ENCODE peak calls at places on chromosomes 3 and 15, in eight cellular contexts. One of them, this sample, is unnamed.

GRCh38 chr3:123289336-123290106 is 87.8 kb downstream of the SEC22A start:
- DNase-seq in mammary epithelial cell: no peak
- DNase-seq in NCI-H774: no peak
- DNase-seq in activated CD8-positive, alpha-beta T cell treated with anti-CD3 and anti-CD28 coated beads for 36 hours: no peak
- DNase-seq in GM19239: no peak
- DNase-seq in RPMI7951: no peak
- DNase-seq in stimulated activated CD4-positive, alpha-beta T cell treated with anti-CD3 and anti-CD28 coated beads, Interleukin-4, amount 100 ng/mL, for 24 hours: no peak
- DNase-seq in cardiac fibroblast: no peak
- DNase-seq in this sample: no peak

GRCh38 chr3:122942241-122942640 is 85.3 kb downstream of the SEMA5B start:
- DNase-seq in mammary epithelial cell: peak; percentile 71
- DNase-seq in NCI-H774: no peak
- DNase-seq in activated CD8-positive, alpha-beta T cell treated with anti-CD3 and anti-CD28 coated beads for 36 hours: no peak
- DNase-seq in GM19239: no peak
- DNase-seq in RPMI7951: no peak
- DNase-seq in stimulated activated CD4-positive, alpha-beta T cell treated with anti-CD3 and anti-CD28 coated beads, Interleukin-4, amount 100 ng/mL, for 24 hours: no peak
- DNase-seq in cardiac fibroblast: no peak
- DNase-seq in this sample: no peak

GRCh38 chr3:185631508-185632206 is 45.6 kb downstream of the SENP2 start:
- DNase-seq in mammary epithelial cell: peak; percentile 10
- DNase-seq in NCI-H774: no peak
- DNase-seq in activated CD8-positive, alpha-beta T cell treated with anti-CD3 and anti-CD28 coated beads for 36 hours: no peak
- DNase-seq in GM19239: no peak
- DNase-seq in RPMI7951: no peak
- DNase-seq in stimulated activated CD4-positive, alpha-beta T cell treated with anti-CD3 and anti-CD28 coated beads, Interleukin-4, amount 100 ng/mL, for 24 hours: no peak
- DNase-seq in cardiac fibroblast: no peak
- DNase-seq in this sample: no peak

GRCh38 chr15:58467121-58467721 is 35.4 kb downstream of the LIPC start:
- DNase-seq in mammary epithelial cell: no peak
- DNase-seq in NCI-H774: no peak
- DNase-seq in activated CD8-positive, alpha-beta T cell treated with anti-CD3 and anti-CD28 coated beads for 36 hours: no peak
- DNase-seq in GM19239: no peak
- DNase-seq in RPMI7951: no peak
- DNase-seq in stimulated activated CD4-positive, alpha-beta T cell treated with anti-CD3 and anti-CD28 coated beads, Interleukin-4, amount 100 ng/mL, for 24 hours: no peak
- DNase-seq in cardiac fibroblast: no peak
- DNase-seq in this sample: peak; percentile 56

GRCh38 chr3:130088061-130088460 is 6.4 kb downstream of the ALG1L2 start:
- DNase-seq in mammary epithelial cell: no peak
- DNase-seq in NCI-H774: no peak
- DNase-seq in activated CD8-positive, alpha-beta T cell treated with anti-CD3 and anti-CD28 coated beads for 36 hours: no peak
- DNase-seq in GM19239: no peak
- DNase-seq in RPMI7951: no peak
- DNase-seq in stimulated activated CD4-positive, alpha-beta T cell treated with anti-CD3 and anti-CD28 coated beads, Interleukin-4, amount 100 ng/mL, for 24 hours: no peak
- DNase-seq in cardiac fibroblast: no peak
- DNase-seq in this sample: no peak

GRCh38 chr3:33543600-33543999 is 103.4 kb upstream of the UBP1 start:
- DNase-seq in mammary epithelial cell: no peak
- DNase-seq in NCI-H774: no peak
- DNase-seq in activated CD8-positive, alpha-beta T cell treated with anti-CD3 and anti-CD28 coated beads for 36 hours: no peak
- DNase-seq in GM19239: no peak
- DNase-seq in RPMI7951: no peak
- DNase-seq in stimulated activated CD4-positive, alpha-beta T cell treated with anti-CD3 and anti-CD28 coated beads, Interleukin-4, amount 100 ng/mL, for 24 hours: no peak
- DNase-seq in cardiac fibroblast: no peak
- DNase-seq in this sample: no peak

GRCh38 chr3:194937751-194938358 is 252.2 kb downstream of the FAM43A start:
- DNase-seq in mammary epithelial cell: no peak
- DNase-seq in NCI-H774: no peak
- DNase-seq in activated CD8-positive, alpha-beta T cell treated with anti-CD3 and anti-CD28 coated beads for 36 hours: no peak
- DNase-seq in GM19239: no peak
- DNase-seq in RPMI7951: no peak
- DNase-seq in stimulated activated CD4-positive, alpha-beta T cell treated with anti-CD3 and anti-CD28 coated beads, Interleukin-4, amount 100 ng/mL, for 24 hours: no peak
- DNase-seq in cardiac fibroblast: peak; percentile 29
- DNase-seq in this sample: no peak

GRCh38 chr15:97993310-97993738 is 32.8 kb downstream of the ARRDC4 start:
- DNase-seq in mammary epithelial cell: no peak
- DNase-seq in NCI-H774: no peak
- DNase-seq in activated CD8-positive, alpha-beta T cell treated with anti-CD3 and anti-CD28 coated beads for 36 hours: no peak
- DNase-seq in GM19239: no peak
- DNase-seq in RPMI7951: peak; percentile 84
- DNase-seq in stimulated activated CD4-positive, alpha-beta T cell treated with anti-CD3 and anti-CD28 coated beads, Interleukin-4, amount 100 ng/mL, for 24 hours: no peak
- DNase-seq in cardiac fibroblast: no peak
- DNase-seq in this sample: no peak

GRCh38 chr15:65953622-65954021 is 84.3 kb downstream of the RAB11A start:
- DNase-seq in mammary epithelial cell: no peak
- DNase-seq in NCI-H774: no peak
- DNase-seq in activated CD8-positive, alpha-beta T cell treated with anti-CD3 and anti-CD28 coated beads for 36 hours: no peak
- DNase-seq in GM19239: no peak
- DNase-seq in RPMI7951: no peak
- DNase-seq in stimulated activated CD4-positive, alpha-beta T cell treated with anti-CD3 and anti-CD28 coated beads, Interleukin-4, amount 100 ng/mL, for 24 hours: no peak
- DNase-seq in cardiac fibroblast: no peak
- DNase-seq in this sample: no peak

GRCh38 chr15:81398910-81399551 is 25.0 kb upstream of the TMC3 start:
- DNase-seq in mammary epithelial cell: peak; percentile 26
- DNase-seq in NCI-H774: no peak
- DNase-seq in activated CD8-positive, alpha-beta T cell treated with anti-CD3 and anti-CD28 coated beads for 36 hours: no peak
- DNase-seq in GM19239: no peak
- DNase-seq in RPMI7951: no peak
- DNase-seq in stimulated activated CD4-positive, alpha-beta T cell treated with anti-CD3 and anti-CD28 coated beads, Interleukin-4, amount 100 ng/mL, for 24 hours: no peak
- DNase-seq in cardiac fibroblast: peak; percentile 19
- DNase-seq in this sample: peak; percentile 27

GRCh38 chr15:76198456-76199105 is 112.7 kb downstream of the ETFA start:
- DNase-seq in mammary epithelial cell: no peak
- DNase-seq in NCI-H774: no peak
- DNase-seq in activated CD8-positive, alpha-beta T cell treated with anti-CD3 and anti-CD28 coated beads for 36 hours: no peak
- DNase-seq in GM19239: no peak
- DNase-seq in RPMI7951: no peak
- DNase-seq in stimulated activated CD4-positive, alpha-beta T cell treated with anti-CD3 and anti-CD28 coated beads, Interleukin-4, amount 100 ng/mL, for 24 hours: no peak
- DNase-seq in cardiac fibroblast: no peak
- DNase-seq in this sample: no peak

GRCh38 chr3:14405120-14405885 is 2.9 kb downstream of the SLC6A6 start:
- DNase-seq in mammary epithelial cell: no peak
- DNase-seq in NCI-H774: no peak
- DNase-seq in activated CD8-positive, alpha-beta T cell treated with anti-CD3 and anti-CD28 coated beads for 36 hours: no peak
- DNase-seq in GM19239: no peak
- DNase-seq in RPMI7951: no peak
- DNase-seq in stimulated activated CD4-positive, alpha-beta T cell treated with anti-CD3 and anti-CD28 coated beads, Interleukin-4, amount 100 ng/mL, for 24 hours: no peak
- DNase-seq in cardiac fibroblast: no peak
- DNase-seq in this sample: no peak

GRCh38 chr15:48533982-48534381 is 111.5 kb downstream of the FBN1 start:
- DNase-seq in mammary epithelial cell: no peak
- DNase-seq in NCI-H774: no peak
- DNase-seq in activated CD8-positive, alpha-beta T cell treated with anti-CD3 and anti-CD28 coated beads for 36 hours: no peak
- DNase-seq in GM19239: no peak
- DNase-seq in RPMI7951: no peak
- DNase-seq in stimulated activated CD4-positive, alpha-beta T cell treated with anti-CD3 and anti-CD28 coated beads, Interleukin-4, amount 100 ng/mL, for 24 hours: no peak
- DNase-seq in cardiac fibroblast: no peak
- DNase-seq in this sample: no peak

GRCh38 chr3:66425566-66425965 is 75.3 kb downstream of the LRIG1 start:
- DNase-seq in mammary epithelial cell: no peak
- DNase-seq in NCI-H774: no peak
- DNase-seq in activated CD8-positive, alpha-beta T cell treated with anti-CD3 and anti-CD28 coated beads for 36 hours: no peak
- DNase-seq in GM19239: no peak
- DNase-seq in RPMI7951: no peak
- DNase-seq in stimulated activated CD4-positive, alpha-beta T cell treated with anti-CD3 and anti-CD28 coated beads, Interleukin-4, amount 100 ng/mL, for 24 hours: no peak
- DNase-seq in cardiac fibroblast: no peak
- DNase-seq in this sample: no peak

GRCh38 chr3:9416139-9416780 is 18.8 kb downstream of the SETD5 start:
- DNase-seq in mammary epithelial cell: peak; percentile 51
- DNase-seq in NCI-H774: no peak
- DNase-seq in activated CD8-positive, alpha-beta T cell treated with anti-CD3 and anti-CD28 coated beads for 36 hours: no peak
- DNase-seq in GM19239: no peak
- DNase-seq in RPMI7951: no peak
- DNase-seq in stimulated activated CD4-positive, alpha-beta T cell treated with anti-CD3 and anti-CD28 coated beads, Interleukin-4, amount 100 ng/mL, for 24 hours: no peak
- DNase-seq in cardiac fibroblast: no peak
- DNase-seq in this sample: no peak

GRCh38 chr15:32119694-32120330 is 89.5 kb downstream of the CHRNA7 start:
- DNase-seq in mammary epithelial cell: no peak
- DNase-seq in NCI-H774: no peak
- DNase-seq in activated CD8-positive, alpha-beta T cell treated with anti-CD3 and anti-CD28 coated beads for 36 hours: no peak
- DNase-seq in GM19239: no peak
- DNase-seq in RPMI7951: peak; percentile 3
- DNase-seq in stimulated activated CD4-positive, alpha-beta T cell treated with anti-CD3 and anti-CD28 coated beads, Interleukin-4, amount 100 ng/mL, for 24 hours: no peak
- DNase-seq in cardiac fibroblast: no peak
- DNase-seq in this sample: no peak

GRCh38 chr3:195072916-195073564 is 197.9 kb downstream of the XXYLT1 start:
- DNase-seq in mammary epithelial cell: no peak
- DNase-seq in NCI-H774: no peak
- DNase-seq in activated CD8-positive, alpha-beta T cell treated with anti-CD3 and anti-CD28 coated beads for 36 hours: no peak
- DNase-seq in GM19239: no peak
- DNase-seq in RPMI7951: no peak
- DNase-seq in stimulated activated CD4-positive, alpha-beta T cell treated with anti-CD3 and anti-CD28 coated beads, Interleukin-4, amount 100 ng/mL, for 24 hours: no peak
- DNase-seq in cardiac fibroblast: no peak
- DNase-seq in this sample: no peak

GRCh38 chr3:11954312-11954934 is 49.8 kb upstream of the SYN2 start:
- DNase-seq in mammary epithelial cell: peak; percentile 17
- DNase-seq in NCI-H774: peak; percentile 59
- DNase-seq in activated CD8-positive, alpha-beta T cell treated with anti-CD3 and anti-CD28 coated beads for 36 hours: no peak
- DNase-seq in GM19239: no peak
- DNase-seq in RPMI7951: no peak
- DNase-seq in stimulated activated CD4-positive, alpha-beta T cell treated with anti-CD3 and anti-CD28 coated beads, Interleukin-4, amount 100 ng/mL, for 24 hours: no peak
- DNase-seq in cardiac fibroblast: no peak
- DNase-seq in this sample: no peak

GRCh38 chr15:39194431-39194830 is 386.4 kb upstream of the THBS1 start:
- DNase-seq in mammary epithelial cell: no peak
- DNase-seq in NCI-H774: no peak
- DNase-seq in activated CD8-positive, alpha-beta T cell treated with anti-CD3 and anti-CD28 coated beads for 36 hours: no peak
- DNase-seq in GM19239: no peak
- DNase-seq in RPMI7951: peak; percentile 82
- DNase-seq in stimulated activated CD4-positive, alpha-beta T cell treated with anti-CD3 and anti-CD28 coated beads, Interleukin-4, amount 100 ng/mL, for 24 hours: no peak
- DNase-seq in cardiac fibroblast: peak; percentile 62
- DNase-seq in this sample: no peak

GRCh38 chr3:62632510-62633294 is 242.5 kb downstream of the CADPS start:
- DNase-seq in mammary epithelial cell: no peak
- DNase-seq in NCI-H774: no peak
- DNase-seq in activated CD8-positive, alpha-beta T cell treated with anti-CD3 and anti-CD28 coated beads for 36 hours: no peak
- DNase-seq in GM19239: no peak
- DNase-seq in RPMI7951: peak; percentile 51
- DNase-seq in stimulated activated CD4-positive, alpha-beta T cell treated with anti-CD3 and anti-CD28 coated beads, Interleukin-4, amount 100 ng/mL, for 24 hours: no peak
- DNase-seq in cardiac fibroblast: no peak
- DNase-seq in this sample: no peak

GRCh38 chr15:40435331-40436089 is 5.2 kb upstream of the BAHD1 start:
- DNase-seq in mammary epithelial cell: no peak
- DNase-seq in NCI-H774: no peak
- DNase-seq in activated CD8-positive, alpha-beta T cell treated with anti-CD3 and anti-CD28 coated beads for 36 hours: no peak
- DNase-seq in GM19239: no peak
- DNase-seq in RPMI7951: no peak
- DNase-seq in stimulated activated CD4-positive, alpha-beta T cell treated with anti-CD3 and anti-CD28 coated beads, Interleukin-4, amount 100 ng/mL, for 24 hours: no peak
- DNase-seq in cardiac fibroblast: no peak
- DNase-seq in this sample: no peak

GRCh38 chr15:73688455-73688854 is 4.3 kb downstream of the CD276 start:
- DNase-seq in mammary epithelial cell: no peak
- DNase-seq in NCI-H774: no peak
- DNase-seq in activated CD8-positive, alpha-beta T cell treated with anti-CD3 and anti-CD28 coated beads for 36 hours: no peak
- DNase-seq in GM19239: no peak
- DNase-seq in RPMI7951: peak; percentile 50
- DNase-seq in stimulated activated CD4-positive, alpha-beta T cell treated with anti-CD3 and anti-CD28 coated beads, Interleukin-4, amount 100 ng/mL, for 24 hours: no peak
- DNase-seq in cardiac fibroblast: peak; percentile 38
- DNase-seq in this sample: no peak

GRCh38 chr3:47664519-47664918 is 85.9 kb upstream of the CSPG5 start:
- DNase-seq in mammary epithelial cell: no peak
- DNase-seq in NCI-H774: no peak
- DNase-seq in activated CD8-positive, alpha-beta T cell treated with anti-CD3 and anti-CD28 coated beads for 36 hours: no peak
- DNase-seq in GM19239: no peak
- DNase-seq in RPMI7951: peak; percentile 24
- DNase-seq in stimulated activated CD4-positive, alpha-beta T cell treated with anti-CD3 and anti-CD28 coated beads, Interleukin-4, amount 100 ng/mL, for 24 hours: no peak
- DNase-seq in cardiac fibroblast: peak; percentile 18
- DNase-seq in this sample: no peak

GRCh38 chr3:111714305-111714704 is 119.2 kb upstream of the ZBED2 start:
- DNase-seq in mammary epithelial cell: peak; percentile 63
- DNase-seq in NCI-H774: no peak
- DNase-seq in activated CD8-positive, alpha-beta T cell treated with anti-CD3 and anti-CD28 coated beads for 36 hours: no peak
- DNase-seq in GM19239: no peak
- DNase-seq in RPMI7951: peak; percentile 79
- DNase-seq in stimulated activated CD4-positive, alpha-beta T cell treated with anti-CD3 and anti-CD28 coated beads, Interleukin-4, amount 100 ng/mL, for 24 hours: no peak
- DNase-seq in cardiac fibroblast: peak; percentile 56
- DNase-seq in this sample: no peak

GRCh38 chr3:175046666-175047065 is 187.5 kb downstream of the NAALADL2 start:
- DNase-seq in mammary epithelial cell: no peak
- DNase-seq in NCI-H774: no peak
- DNase-seq in activated CD8-positive, alpha-beta T cell treated with anti-CD3 and anti-CD28 coated beads for 36 hours: no peak
- DNase-seq in GM19239: no peak
- DNase-seq in RPMI7951: no peak
- DNase-seq in stimulated activated CD4-positive, alpha-beta T cell treated with anti-CD3 and anti-CD28 coated beads, Interleukin-4, amount 100 ng/mL, for 24 hours: no peak
- DNase-seq in cardiac fibroblast: peak; percentile 28
- DNase-seq in this sample: no peak

GRCh38 chr15:90389513-90389912 is 1.5 kb downstream of the IQGAP1 start:
- DNase-seq in mammary epithelial cell: no peak
- DNase-seq in NCI-H774: no peak
- DNase-seq in activated CD8-positive, alpha-beta T cell treated with anti-CD3 and anti-CD28 coated beads for 36 hours: no peak
- DNase-seq in GM19239: no peak
- DNase-seq in RPMI7951: no peak
- DNase-seq in stimulated activated CD4-positive, alpha-beta T cell treated with anti-CD3 and anti-CD28 coated beads, Interleukin-4, amount 100 ng/mL, for 24 hours: no peak
- DNase-seq in cardiac fibroblast: no peak
- DNase-seq in this sample: no peak

GRCh38 chr15:76368135-76368588 is 31.6 kb downstream of the ISL2 start:
- DNase-seq in mammary epithelial cell: no peak
- DNase-seq in NCI-H774: no peak
- DNase-seq in activated CD8-positive, alpha-beta T cell treated with anti-CD3 and anti-CD28 coated beads for 36 hours: no peak
- DNase-seq in GM19239: no peak
- DNase-seq in RPMI7951: peak; percentile 9
- DNase-seq in stimulated activated CD4-positive, alpha-beta T cell treated with anti-CD3 and anti-CD28 coated beads, Interleukin-4, amount 100 ng/mL, for 24 hours: no peak
- DNase-seq in cardiac fibroblast: no peak
- DNase-seq in this sample: no peak

GRCh38 chr15:95843241-95843851 is 487.2 kb upstream of the NR2F2 start:
- DNase-seq in mammary epithelial cell: no peak
- DNase-seq in NCI-H774: no peak
- DNase-seq in activated CD8-positive, alpha-beta T cell treated with anti-CD3 and anti-CD28 coated beads for 36 hours: no peak
- DNase-seq in GM19239: no peak
- DNase-seq in RPMI7951: peak; percentile 88
- DNase-seq in stimulated activated CD4-positive, alpha-beta T cell treated with anti-CD3 and anti-CD28 coated beads, Interleukin-4, amount 100 ng/mL, for 24 hours: no peak
- DNase-seq in cardiac fibroblast: peak; percentile 76
- DNase-seq in this sample: no peak